ENCODE peak calls at places on chromosomes 16 and 17, in seven cellular contexts. S, R, C, Q, V, T and E are unnamed samples.

GRCh38 chr16:48153689-48154265 is 2.0 kb downstream of the ABCC12 start:
- DNase-seq in Q (no peak), C (no peak), T (no peak), R (no peak), S (no peak), V (no peak), E (no peak)

GRCh38 chr17:1000597-1001490 is 3.9 kb downstream of the TIMM22 start:
- DNase-seq in Q (no peak), V (peak), S (no peak), C (no peak), T (no peak), R (no peak), E (no peak)

GRCh38 chr17:16925461-16926060 is 46.4 kb downstream of the TNFRSF13B start:
- DNase-seq in C (no peak), S (no peak), R (peak), V (no peak), T (no peak), Q (no peak), E (no peak)

GRCh38 chr17:36593651-36594316 is 2.1 kb downstream of the DHRS11 start:
- DNase-seq in S (no peak), R (no peak), T (no peak), C (no peak), Q (no peak), V (no peak), E (no peak)

GRCh38 chr16:26672206-26672605 is 394.5 kb upstream of the C16orf82 start:
- DNase-seq in T (no peak), V (no peak), R (no peak), Q (no peak), C (no peak), S (no peak), E (no peak)

GRCh38 chr16:11253995-11254912 is 1.8 kb downstream of the SOCS1 start:
- DNase-seq in T (no peak), V (no peak), S (no peak), R (no peak), Q (no peak), C (peak), E (no peak)

GRCh38 chr17:66494023-66494803 is 191.8 kb downstream of the PRKCA start:
- DNase-seq in R (no peak), Q (peak), V (no peak), C (peak), T (no peak), S (no peak), E (peak)

GRCh38 chr16:2236362-2237075 is at the start of gene DNASE1L2:
- DNase-seq in T (no peak), S (no peak), C (no peak), R (peak), V (no peak), Q (no peak), E (no peak)

GRCh38 chr17:55416470-55417052 is 5.1 kb downstream of the MMD start:
- DNase-seq in T (no peak), S (no peak), V (no peak), Q (no peak), R (no peak), C (no peak), E (no peak)

GRCh38 chr16:83994087-83994486 is 26.0 kb downstream of the NECAB2 start:
- DNase-seq in C (no peak), T (no peak), S (no peak), R (no peak), V (peak), Q (no peak), E (peak)

GRCh38 chr17:38925263-38925995 is at the start of gene LASP1NB:
- DNase-seq in Q (no peak), T (no peak), C (no peak), R (peak), V (no peak), S (no peak), E (no peak)

DNA sequence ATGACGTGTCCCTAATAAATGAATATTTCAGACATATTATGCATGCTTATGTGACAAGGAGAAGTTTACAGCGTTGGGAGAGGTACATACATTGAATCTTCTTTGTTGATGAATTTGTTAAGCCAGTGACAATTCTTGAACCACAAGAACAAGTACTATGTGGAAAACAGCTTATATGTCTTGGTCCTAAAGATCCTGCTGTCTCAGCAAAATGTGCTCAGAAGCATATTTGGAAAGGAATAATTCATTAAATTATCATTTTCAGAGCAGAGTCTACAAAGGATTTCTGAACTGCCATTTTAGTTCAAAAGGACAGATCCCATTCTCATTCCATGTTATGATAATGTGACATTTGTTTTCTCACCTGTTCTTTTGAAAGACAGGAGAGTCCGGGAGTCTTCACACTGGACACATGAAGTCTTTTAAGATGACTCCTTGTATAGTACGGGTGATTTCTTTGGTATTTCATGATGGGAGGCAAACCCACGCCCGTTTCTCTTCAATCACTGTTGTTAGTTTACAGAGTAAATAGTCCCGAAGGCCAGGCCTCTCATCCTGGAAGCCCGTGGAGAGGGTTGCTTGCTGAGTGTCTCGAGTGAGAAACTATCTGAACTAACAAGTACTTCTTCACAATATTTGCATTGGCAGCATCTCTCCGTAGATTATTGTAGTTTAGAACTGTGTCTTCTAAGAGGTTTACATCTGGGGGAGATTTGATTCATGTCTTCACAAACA is 26.7 kb downstream of the VPS35L start:
- DNase-seq in S (no peak), C (no peak), Q (no peak), R (no peak), V (no peak), T (no peak), E (no peak)
- TF ChIP-seq SIN3A in S (no peak), C (no peak), Q (no peak), R (no peak), V (no peak), T (no peak), E (no peak)

GRCh38 chr17:28610372-28610771 is 3.6 kb downstream of the RSKR start:
- DNase-seq in C (no peak), Q (no peak), T (no peak), V (no peak), S (no peak), R (no peak), E (no peak)

GRCh38 chr17:28612531-28612930 is 1.5 kb downstream of the RSKR start:
- DNase-seq in T (no peak), C (no peak), R (no peak), Q (no peak), V (no peak), S (no peak), E (no peak)

GRCh38 chr17:28613916-28614315 is at the start of gene RSKR:
- DNase-seq in Q (no peak), R (no peak), V (no peak), C (no peak), S (no peak), T (no peak), E (no peak)

GRCh38 chr17:28615260-28615940 is 1.4 kb upstream of the RSKR start:
- DNase-seq in T (no peak), V (no peak), S (no peak), R (no peak), C (no peak), Q (no peak), E (no peak)

GRCh38 chr17:28612936-28613872 is 781 bp downstream of the RSKR start:
- DNase-seq in R (peak), S (no peak), T (no peak), C (peak), V (peak), Q (peak), E (no peak)
- TF ChIP-seq SIN3A in R (no peak), S (no peak), T (no peak), C (no peak), V (no peak), Q (no peak), E (no peak)

DNA sequence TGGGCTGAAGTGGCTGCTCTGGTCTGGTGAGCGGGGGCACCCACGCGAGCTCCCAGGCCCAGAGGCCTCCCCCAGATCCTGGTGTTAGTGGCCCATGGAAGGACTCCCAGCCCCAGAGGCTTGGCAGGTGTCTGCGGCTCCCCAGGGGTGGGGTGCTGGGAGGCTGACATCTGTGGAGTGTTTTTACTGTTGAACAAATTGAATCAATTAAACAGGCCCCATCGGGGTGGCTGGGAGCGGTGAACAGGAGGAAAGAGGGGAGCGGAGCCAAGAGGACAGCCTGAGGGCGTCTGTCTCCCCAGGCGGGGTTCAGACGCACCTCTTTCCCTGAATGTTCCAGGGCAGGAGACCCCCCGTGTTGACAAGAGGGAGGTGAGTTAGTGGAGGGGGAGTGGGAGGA is 29.9 kb downstream of the ACTG1 start:
- DNase-seq in R (no peak), Q (no peak), T (no peak), C (no peak), V (no peak), S (no peak), E (no peak)
- TF ChIP-seq SIN3A in R (no peak), Q (no peak), T (no peak), C (no peak), V (no peak), S (no peak), E (no peak)

GRCh38 chr17:57953219-57953618 is 2.0 kb downstream of the CUEDC1 start:
- DNase-seq in S (no peak), C (no peak), V (peak), R (no peak), T (no peak), Q (no peak), E (no peak)

GRCh38 chr17:57956311-57957119 is 1.3 kb upstream of the CUEDC1 start:
- DNase-seq in R (peak), S (peak), V (no peak), Q (no peak), C (no peak), T (no peak), E (no peak)

GRCh38 chr17:57953703-57954420 is 1.4 kb downstream of the CUEDC1 start:
- DNase-seq in T (no peak), R (no peak), S (no peak), Q (no peak), C (no peak), V (no peak), E (no peak)

GRCh38 chr17:57955183-57955952 is at the start of gene CUEDC1:
- DNase-seq in R (peak), S (no peak), V (no peak), C (peak), Q (no peak), T (no peak), E (no peak)

DNA sequence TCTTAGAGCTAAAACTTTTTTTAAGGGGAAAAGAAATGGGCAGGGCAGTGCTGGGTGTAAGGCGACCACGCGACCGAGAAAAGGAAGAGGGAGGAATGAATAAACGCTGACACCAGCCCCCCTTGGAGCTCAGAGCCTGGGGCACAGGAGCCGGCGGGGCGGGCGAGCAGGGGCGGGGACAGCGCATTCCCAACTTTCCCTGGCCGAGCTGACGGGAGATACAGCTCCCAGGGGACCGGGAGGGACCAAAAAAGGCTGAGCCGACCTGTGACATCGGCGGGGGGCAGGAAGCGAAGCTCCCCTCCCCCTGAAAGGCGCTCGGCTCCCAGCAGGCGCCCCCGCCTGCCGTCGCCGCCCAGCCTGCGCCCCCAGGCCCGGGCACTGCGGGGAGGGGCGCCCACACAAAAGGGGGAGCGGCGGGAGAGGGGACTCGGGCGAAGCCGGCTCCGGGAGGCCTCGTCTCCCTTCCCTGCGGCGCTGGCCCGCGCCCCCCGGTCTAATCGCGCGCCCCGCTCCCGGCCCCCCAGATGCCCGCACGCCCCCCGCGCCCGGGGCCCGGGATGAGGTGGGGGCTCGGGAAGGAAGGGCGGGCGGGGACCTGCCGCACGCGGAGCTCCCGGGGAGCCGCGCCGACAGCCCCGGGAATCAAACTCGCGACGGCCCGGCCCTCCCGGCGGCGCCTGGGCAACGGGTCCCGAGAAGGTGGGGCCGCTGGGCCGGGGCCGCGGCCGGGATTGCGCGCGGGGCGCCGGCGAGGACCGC is 610 bp downstream of the CUEDC1 start:
- DNase-seq in S (no peak), T (no peak), Q (no peak), V (no peak), R (peak), C (peak), E (no peak)
- TF ChIP-seq SIN3A in S (no peak), T (no peak), Q (peak), V (no peak), R (peak), C (no peak), E (no peak)

DNA sequence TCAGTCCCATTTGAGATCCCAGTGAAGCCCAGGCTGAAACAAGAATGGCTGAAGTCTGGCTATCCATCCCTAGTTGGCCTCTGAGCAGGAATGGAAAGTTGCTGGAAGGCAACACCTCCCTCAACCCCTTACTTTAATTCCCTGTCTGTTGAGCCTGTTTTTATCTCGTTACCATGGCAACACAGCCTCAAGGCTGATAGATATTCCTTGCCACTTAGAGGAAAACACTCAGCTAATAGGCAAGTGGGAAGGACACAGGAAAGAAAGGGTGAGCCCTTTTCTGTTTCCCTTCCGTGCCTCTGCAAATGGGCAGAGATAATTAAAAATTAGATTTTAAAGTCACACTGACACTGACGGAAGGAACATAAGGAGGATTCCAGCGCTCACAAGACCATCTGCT is 75.5 kb upstream of the CLEC3A start:
- DNase-seq in Q (no peak), V (no peak), R (peak), T (no peak), S (no peak), C (no peak), E (no peak)
- TF ChIP-seq SIN3A in Q (no peak), V (no peak), R (no peak), T (no peak), S (no peak), C (no peak), E (no peak)

DNA sequence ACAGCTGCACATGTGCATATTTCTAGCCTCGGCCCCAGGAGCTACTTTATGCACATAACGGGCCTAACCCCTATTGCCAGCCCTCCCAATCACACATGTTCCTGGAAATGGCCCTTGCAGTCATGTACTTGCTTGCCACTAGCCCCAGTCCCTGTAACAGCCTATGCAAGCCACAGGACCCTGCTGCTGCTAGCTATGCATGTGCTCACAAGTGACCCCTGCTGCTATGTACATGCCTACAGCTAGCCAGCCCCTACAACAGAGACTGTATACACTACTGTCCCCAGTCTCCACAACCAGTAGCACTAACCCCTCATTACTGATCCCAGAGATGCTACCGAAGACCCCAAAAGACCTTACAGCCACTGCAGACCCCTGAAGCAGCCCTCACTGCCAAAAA is 1437.2 kb downstream of the CDH11 start:
- DNase-seq in T (no peak), V (no peak), C (no peak), Q (no peak), S (no peak), R (no peak), E (no peak)
- TF ChIP-seq SIN3A in T (no peak), V (no peak), C (no peak), Q (no peak), S (no peak), R (no peak), E (no peak)

GRCh38 chr16:96935-97381 is 18.9 kb downstream of the MPG start:
- DNase-seq in R (peak), C (peak), S (peak), Q (peak), T (peak), V (peak), E (peak)

GRCh38 chr16:102060-102855 is 24.2 kb downstream of the MPG start:
- DNase-seq in C (no peak), V (no peak), Q (no peak), S (no peak), T (no peak), R (no peak), E (no peak)

GRCh38 chr16:101586-101985 is 23.6 kb downstream of the MPG start:
- DNase-seq in R (no peak), S (no peak), T (no peak), V (no peak), Q (no peak), C (no peak), E (no peak)

GRCh38 chr16:100989-101388 is 23.0 kb downstream of the MPG start:
- DNase-seq in R (no peak), Q (no peak), T (no peak), C (no peak), V (no peak), S (no peak), E (no peak)

DNA sequence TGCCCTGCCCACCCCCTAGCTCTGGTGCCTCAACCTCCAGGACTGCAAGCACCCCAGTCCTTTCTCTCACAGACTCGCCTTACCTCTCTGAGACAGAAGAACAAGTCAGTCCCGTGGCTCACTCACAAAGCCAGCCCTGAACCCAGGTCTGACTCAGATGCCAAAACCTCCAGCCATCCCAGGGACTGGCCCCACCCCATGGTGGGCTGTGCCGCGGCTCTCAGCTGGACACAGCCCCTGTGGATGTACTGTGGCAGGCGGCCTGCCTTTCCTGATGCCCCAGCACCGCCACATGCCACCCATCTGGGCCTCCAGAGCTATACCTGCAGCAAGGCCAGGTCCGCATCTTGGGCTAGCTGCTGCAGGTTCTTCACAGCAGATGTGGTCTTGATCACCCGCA is 19.8 kb downstream of the MPG start:
- DNase-seq in C (no peak), R (no peak), Q (no peak), T (no peak), S (no peak), V (no peak), E (no peak)
- TF ChIP-seq SIN3A in C (no peak), R (no peak), Q (no peak), T (no peak), S (no peak), V (no peak), E (no peak)

GRCh38 chr16:30700491-30700890 is 1.5 kb downstream of the SRCAP start:
- DNase-seq in V (no peak), C (peak), T (no peak), R (peak), Q (no peak), S (no peak), E (no peak)
- TF ChIP-seq SIN3A in V (no peak), C (no peak), T (no peak), R (no peak), Q (no peak), S (no peak), E (no peak)

GRCh38 chr16:72013888-72014538 is 5.5 kb downstream of the DHODH start:
- DNase-seq in R (no peak), C (peak), T (no peak), V (no peak), Q (no peak), S (no peak), E (no peak)
- TF ChIP-seq SIN3A in R (no peak), C (no peak), T (no peak), V (no peak), Q (no peak), S (no peak), E (no peak)